ENCODE peak calls at places on chromosomes 6 and 20, in nine cellular contexts. V is fibroblast of lung, Z is cardiac muscle cell, T is coronary artery, G is esophagus muscularis mucosa, L is PC-9, S is colonic mucosa, P is ascending aorta, M is aorta. R is an unnamed sample.

GRCh38 chr6:24251339-24251738 is 106.5 kb downstream of the DCDC2 start:
- DNase-seq in M (no peak), T (no peak), Z (no peak), P (no peak), L (no peak), S (no peak), V (no peak), G (no peak), R (peak; percentile 59)

GRCh38 chr20:12925214-12925755 is 83.5 kb upstream of the SPTLC3 start:
- DNase-seq in T (no peak), P (no peak), G (no peak), S (peak; percentile 45), V (peak; percentile 87), L (peak; percentile 69), Z (peak; percentile 89), M (peak; percentile 52), R (peak; percentile 85)

GRCh38 chr6:132131777-132132176 is 180.6 kb upstream of the CCN2 start:
- DNase-seq in V (peak; percentile 99), S (no peak), Z (peak; percentile 98), M (peak; percentile 70), G (no peak), T (peak; percentile 92), L (peak; percentile 57), P (peak; percentile 33), R (peak; percentile 42)

GRCh38 chr6:152240436-152240835 is 396.7 kb downstream of the SYNE1 start:
- DNase-seq in P (no peak), L (no peak), Z (no peak), M (no peak), S (no peak), G (no peak), T (no peak), V (no peak), R (no peak)

GRCh38 chr6:50056242-50056641 is 6.5 kb upstream of the DEFB112 start:
- DNase-seq in P (no peak), T (no peak), V (no peak), M (no peak), L (no peak), Z (no peak), G (no peak), S (no peak), R (no peak)

GRCh38 chr6:143283887-143284640 is 166.4 kb downstream of the ADAT2 start:
- DNase-seq in Z (peak; percentile 7), M (no peak), T (no peak), S (no peak), L (no peak), V (no peak), P (no peak), G (no peak), R (no peak)

GRCh38 chr20:21234816-21235215 is 68.3 kb upstream of the XRN2 start:
- DNase-seq in G (no peak), Z (no peak), L (no peak), V (no peak), T (no peak), M (no peak), P (no peak), S (no peak), R (no peak)

GRCh38 chr6:77463881-77464867 is 883 bp upstream of the HTR1B start:
- DNase-seq in T (no peak), G (no peak), S (no peak), P (no peak), M (peak; percentile 52), Z (no peak), L (no peak), V (no peak), R (peak; percentile 91)

GRCh38 chr20:38298768-38299288 is 5.1 kb upstream of the BPI start:
- DNase-seq in M (peak; percentile 91), G (no peak), S (peak; percentile 38), Z (peak; percentile 96), T (peak; percentile 92), L (no peak), P (peak; percentile 60), V (peak; percentile 79), R (no peak)

GRCh38 chr20:58131111-58131510 is 97.3 kb downstream of the ANKRD60 start:
- DNase-seq in M (no peak), T (peak; percentile 24), Z (peak; percentile 13), P (no peak), S (no peak), V (peak; percentile 47), L (no peak), G (peak; percentile 74), R (no peak)

GRCh38 chr6:1335367-1336037 is 23.6 kb downstream of the FOXQ1 start:
- DNase-seq in P (no peak), V (peak; percentile 91), M (no peak), L (peak; percentile 97), Z (peak; percentile 95), S (peak; percentile 69), G (peak; percentile 92), T (no peak), R (peak; percentile 80)

GRCh38 chr6:37994238-37994637 is 174.7 kb downstream of the ZFAND3 start:
- DNase-seq in T (no peak), L (no peak), Z (peak; percentile 56), S (no peak), G (no peak), V (no peak), P (no peak), M (no peak), R (no peak)

GRCh38 chr6:169784941-169785340 is 33.5 kb downstream of the ERMARD start:
- DNase-seq in P (no peak), T (peak; percentile 19), V (no peak), Z (no peak), L (no peak), G (no peak), M (no peak), S (no peak), R (no peak)

GRCh38 chr6:5151955-5152401 is 66.8 kb downstream of the PPP1R3G start:
- DNase-seq in M (no peak), T (no peak), S (no peak), L (no peak), Z (peak; percentile 54), P (no peak), G (no peak), V (peak; percentile 54), R (no peak)

DNA sequence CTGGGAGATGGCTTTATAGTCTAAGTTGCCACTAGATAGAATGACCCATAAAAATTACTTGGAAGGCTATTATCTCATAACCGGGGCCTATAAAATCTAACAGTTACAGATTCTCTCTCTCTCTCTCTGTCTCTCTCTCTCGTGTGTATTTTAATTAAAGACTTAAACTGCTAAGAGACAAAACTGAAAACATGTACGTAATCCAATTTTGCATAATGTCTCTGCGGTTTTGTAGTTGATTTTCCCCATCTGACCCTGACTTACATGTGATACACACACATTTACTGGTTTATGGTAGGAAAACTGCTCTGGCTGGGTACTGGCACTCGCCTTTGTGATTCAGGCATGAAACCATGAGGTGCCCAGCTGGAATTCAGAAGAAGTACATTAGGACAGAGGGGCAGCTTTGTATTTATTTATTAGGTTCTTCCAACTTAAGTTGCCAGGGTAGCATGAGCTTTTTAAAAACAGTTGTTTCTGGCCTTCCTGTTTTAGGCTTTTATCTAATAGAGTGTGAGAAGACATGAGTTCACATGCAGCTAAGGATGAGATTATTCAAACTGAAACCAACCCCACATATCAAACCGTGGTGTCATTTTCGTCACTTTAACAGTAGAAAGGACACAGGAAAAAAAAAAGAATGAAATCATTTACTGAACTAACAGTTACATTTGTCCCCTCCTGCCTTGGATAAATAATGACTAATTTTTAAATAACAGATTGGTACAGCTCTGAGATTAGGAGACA is 182.5 kb downstream of the GMPR start:
- DNase-seq in T (no peak), S (no peak), P (no peak), V (peak; percentile 93), M (no peak), L (no peak), Z (peak; percentile 66), G (no peak), R (no peak)
- H3K27ac ChIP-seq in T (peak overlapping the region; percentile 68), S (peak overlapping the region; percentile 19), P (peak overlapping the region; percentile 43), V (peak overlapping the region; percentile 53), M (no peak overlapping the region), L (no peak overlapping the region), Z (no peak overlapping the region), G (no peak overlapping the region), R (peak overlapping the region; percentile 4)

GRCh38 chr20:48741669-48742068 is 86.1 kb downstream of the PREX1 start:
- DNase-seq in L (no peak), Z (no peak), P (no peak), M (no peak), G (no peak), V (no peak), S (no peak), T (no peak), R (no peak)

GRCh38 chr20:48743807-48744206 is 84.0 kb downstream of the PREX1 start:
- DNase-seq in T (no peak), G (no peak), L (no peak), P (no peak), V (no peak), Z (no peak), S (no peak), M (no peak), R (no peak)

GRCh38 chr20:48740714-48741113 is 87.1 kb downstream of the PREX1 start:
- DNase-seq in T (no peak), L (no peak), Z (no peak), G (no peak), M (no peak), V (no peak), P (no peak), S (no peak), R (no peak)

GRCh38 chr20:48742912-48743680 is 84.7 kb downstream of the PREX1 start:
- DNase-seq in L (no peak), S (no peak), Z (no peak), V (no peak), P (no peak), T (no peak), M (no peak), G (no peak), R (no peak)

GRCh38 chr20:48742233-48742632 is 85.6 kb downstream of the PREX1 start:
- DNase-seq in L (no peak), G (no peak), V (no peak), T (no peak), P (no peak), Z (no peak), S (no peak), M (no peak), R (no peak)
- H3K27ac ChIP-seq in L (no peak overlapping the region), G (no peak overlapping the region), V (no peak overlapping the region), T (no peak overlapping the region), P (no peak overlapping the region), Z (no peak overlapping the region), S (no peak overlapping the region), M (no peak overlapping the region), R (no peak overlapping the region)

DNA sequence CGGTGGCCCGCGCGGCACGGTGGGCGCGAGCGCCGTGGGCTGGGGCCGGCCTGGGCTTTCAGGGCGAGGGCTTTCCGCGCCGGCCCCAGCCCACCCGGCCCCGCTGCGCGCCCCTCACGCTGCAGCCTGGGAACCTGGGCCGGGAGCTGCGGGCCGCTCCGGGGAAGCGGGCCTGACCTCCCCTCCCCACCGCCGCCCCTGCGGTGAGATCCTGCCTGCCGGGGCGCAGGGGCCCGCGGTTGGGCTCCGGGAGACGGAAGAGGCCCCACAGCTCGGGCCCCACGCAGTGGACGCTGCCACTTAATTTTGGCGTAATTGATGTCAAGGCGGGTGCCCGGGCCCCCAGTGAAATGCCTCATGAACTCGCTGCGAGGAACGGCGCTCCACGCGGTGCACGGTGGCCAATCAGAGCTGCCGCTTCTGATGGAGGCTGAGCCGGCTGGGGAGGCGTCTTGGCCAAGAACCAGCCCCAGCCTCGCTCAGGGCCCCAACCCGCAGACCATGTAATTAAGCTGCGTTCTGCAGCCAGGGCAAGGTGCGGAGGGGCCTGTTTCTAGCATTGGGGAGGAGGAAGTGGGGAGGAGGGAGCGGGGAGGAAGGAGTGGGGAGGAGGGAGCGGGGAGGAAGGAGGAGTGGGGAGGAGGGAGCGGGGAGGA is 96.1 kb upstream of the BHLHE23 start:
- DNase-seq in V (peak; percentile 34), T (no peak), P (no peak), L (no peak), Z (peak; percentile 62), M (peak; percentile 68), S (peak; percentile 36), G (no peak), R (peak; percentile 69)
- H3K27ac ChIP-seq in V (no peak overlapping the region), T (peak overlapping the region; percentile 83), P (peak overlapping the region; percentile 47), L (no peak overlapping the region), Z (no peak overlapping the region), M (no peak overlapping the region), S (no peak overlapping the region), G (peak overlapping the region; percentile 74), R (no peak overlapping the region)

GRCh38 chr6:111429571-111429970 is 53.4 kb downstream of the REV3L start:
- DNase-seq in V (no peak), P (no peak), S (no peak), L (no peak), G (no peak), Z (no peak), T (no peak), M (no peak), R (no peak)
- H3K27ac ChIP-seq in V (no peak overlapping the region), P (no peak overlapping the region), S (no peak overlapping the region), L (no peak overlapping the region), G (no peak overlapping the region), Z (no peak overlapping the region), T (no peak overlapping the region), M (no peak overlapping the region), R (no peak overlapping the region)